ENCODE peak calls at places on chromosomes 11 and 22, in six cellular contexts. O is psoas muscle; H is fibroblast of the aortic adventitia; S is HCT116; F is CD8-positive, alpha-beta T cell; V is cardiac muscle cell. K is an unnamed sample.
A peak's percentile ranks its signal among the peaks of the same experiment; 100 is the strongest.

GRCh38 chr11:112087212-112087611 is 539 bp downstream of the SDHD start:
- DNase-seq in S (no peak), F (no peak), O (no peak), H (no peak), V (no peak), K (no peak)

GRCh38 chr11:79400717-79401330 is 40.0 kb downstream of the TENM4 start:
- DNase-seq in H (peak; percentile 39), F (no peak), S (no peak), V (peak; percentile 60), O (no peak), K (no peak)

GRCh38 chr11:290621-291231 is 1.8 kb downstream of the PGGHG start:
- DNase-seq in O (peak; percentile 48), S (no peak), V (no peak), F (no peak), H (no peak), K (peak; percentile 2)

GRCh38 chr22:43988116-43988817 is 33.0 kb downstream of the SAMM50 start:
- DNase-seq in S (no peak), H (no peak), V (no peak), F (no peak), O (no peak), K (no peak)

GRCh38 chr22:46147471-46148267 is 2.7 kb upstream of the PPARA start:
- DNase-seq in V (no peak), F (no peak), O (peak; percentile 76), H (no peak), S (no peak), K (no peak)

GRCh38 chr11:1508491-1508891 is 21.9 kb upstream of the MOB2 start:
- DNase-seq in H (no peak), V (no peak), O (peak; percentile 29), S (no peak), F (no peak), K (no peak)

GRCh38 chr11:128919192-128919591 is 23.5 kb downstream of the TP53AIP1 start:
- DNase-seq in H (no peak), S (no peak), O (no peak), V (no peak), F (no peak), K (no peak)

GRCh38 chr11:118406599-118407166 is 5.3 kb downstream of the ATP5MG start:
- DNase-seq in S (no peak), V (no peak), O (no peak), F (no peak), H (no peak), K (no peak)

GRCh38 chr11:44634401-44635281 is 69.2 kb downstream of the CD82 start:
- DNase-seq in O (peak; percentile 78), H (peak; percentile 60), S (peak; percentile 10), F (no peak), V (peak; percentile 54), K (peak; percentile 69)

GRCh38 chr11:88324562-88325345 is 12.8 kb downstream of the CTSC start:
- DNase-seq in S (no peak), H (no peak), V (no peak), F (no peak), O (no peak), K (no peak)

GRCh38 chr22:26949193-26949592 is 291.8 kb downstream of the MIAT start:
- DNase-seq in V (peak; percentile 82), S (no peak), O (no peak), H (peak; percentile 32), F (no peak), K (peak; percentile 48)

GRCh38 chr22:40417881-40418280 is 47.5 kb downstream of the SGSM3 start:
- DNase-seq in V (no peak), O (no peak), S (no peak), F (no peak), H (no peak), K (no peak)

GRCh38 chr22:30204742-30205111 is 41.8 kb downstream of the LIF start:
- DNase-seq in S (no peak), V (no peak), H (peak; percentile 92), F (no peak), O (peak; percentile 70), K (no peak)

GRCh38 chr11:121012091-121012490 is 11.8 kb upstream of the TBCEL start:
- DNase-seq in O (no peak), S (no peak), H (no peak), F (no peak), V (no peak), K (no peak)

GRCh38 chr22:27133951-27134664 is 476.7 kb downstream of the MIAT start:
- DNase-seq in S (no peak), V (no peak), F (no peak), H (peak; percentile 91), O (peak; percentile 62), K (no peak)

GRCh38 chr11:120511804-120512726 is 517 bp downstream of the GRIK4 start:
- DNase-seq in H (no peak), S (no peak), O (peak; percentile 54), V (no peak), F (no peak), K (no peak)

GRCh38 chr11:62602141-62603071 is 741 bp upstream of the MTA2 start:
- DNase-seq in H (peak; percentile 57), O (peak; percentile 85), F (no peak), V (peak; percentile 72), S (no peak), K (peak; percentile 47)

GRCh38 chr22:29780781-29781676 is 13.9 kb downstream of the UQCR10 start:
- DNase-seq in O (no peak), H (peak; percentile 81), S (no peak), V (no peak), F (no peak), K (no peak)

GRCh38 chr11:101759771-101760450 is 154.9 kb upstream of the CEP126 start:
- DNase-seq in H (no peak), S (peak; percentile 40), O (no peak), V (peak; percentile 2), F (no peak), K (no peak)

GRCh38 chr22:29912605-29913398 is 29.8 kb downstream of the MTMR3 start:
- DNase-seq in F (no peak), H (peak; percentile 96), S (no peak), O (no peak), V (no peak), K (no peak)

GRCh38 chr22:17486313-17486712 is 77.0 kb upstream of the SLC25A18 start:
- DNase-seq in V (no peak), S (no peak), O (peak; percentile 64), F (no peak), H (no peak), K (no peak)

GRCh38 chr11:126547161-126547560 is 191.7 kb downstream of the ST3GAL4 start:
- DNase-seq in F (no peak), S (no peak), O (no peak), H (peak; percentile 7), V (no peak), K (no peak)

DNA sequence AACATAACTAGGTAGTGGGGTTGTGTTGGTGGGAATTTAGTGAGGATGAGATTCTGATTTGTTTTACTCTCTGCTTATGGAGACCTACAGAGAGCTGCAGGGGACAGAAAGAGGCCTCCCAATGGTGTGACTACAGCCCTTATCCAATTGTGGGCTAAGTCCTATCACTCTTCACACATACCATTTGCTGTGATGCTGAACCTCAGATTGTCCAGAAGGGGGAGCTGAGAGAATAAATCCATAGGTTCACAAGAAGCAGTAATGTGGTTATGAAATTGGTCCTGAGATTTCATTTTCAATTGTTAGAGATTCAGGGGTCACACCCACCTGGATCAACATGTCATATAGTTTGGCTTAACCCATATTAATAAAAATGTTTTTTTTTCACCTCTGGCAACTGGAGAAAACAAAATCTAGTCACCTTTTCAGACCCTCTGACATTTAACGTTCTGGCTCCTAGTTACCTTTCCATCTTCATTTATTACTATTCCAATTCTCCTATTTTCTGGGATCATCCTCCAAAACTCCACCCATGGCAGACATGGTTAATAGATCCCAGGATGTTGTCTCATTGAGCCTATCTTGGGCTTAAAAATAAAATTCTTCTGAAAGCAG is 53.3 kb upstream of the PTPN5 start:
- DNase-seq in S (peak; percentile 36), V (peak; percentile 57), O (no peak), H (peak; percentile 33), F (no peak), K (no peak)
- TF ChIP-seq CTCF in S (peak; percentile 25), V (peak; percentile 81), O (no peak), H (peak; percentile 72), F (peak; percentile 47), K (peak; percentile 54)

GRCh38 chr22:42330953-42331525 is 60.6 kb upstream of the TCF20 start:
- DNase-seq in V (no peak), H (no peak), F (no peak), S (no peak), O (no peak), K (no peak)
- TF ChIP-seq CTCF in V (no peak), H (no peak), F (no peak), S (no peak), O (no peak), K (no peak)

GRCh38 chr22:22110548-22111266 is 128.1 kb upstream of the TOP3B start:
- DNase-seq in H (peak; percentile 70), V (peak; percentile 63), S (peak; percentile 46), O (no peak), F (no peak), K (no peak)
- TF ChIP-seq CTCF in H (peak; percentile 77), V (peak; percentile 65), S (peak; percentile 24), O (peak; percentile 25), F (peak; percentile 15), K (peak; percentile 27)

GRCh38 chr11:119480375-119481020 is 57.5 kb upstream of the THY1 start:
- DNase-seq in V (no peak), H (no peak), O (peak; percentile 26), S (no peak), F (no peak), K (peak; percentile 35)

GRCh38 chr11:119481667-119482400 is 58.9 kb upstream of the THY1 start:
- DNase-seq in S (no peak), V (no peak), F (no peak), O (peak; percentile 64), H (no peak), K (peak; percentile 15)

GRCh38 chr11:119478711-119479285 is 55.8 kb upstream of the THY1 start:
- DNase-seq in S (no peak), V (no peak), F (no peak), O (no peak), H (no peak), K (no peak)

GRCh38 chr11:119481021-119481666 is 58.2 kb upstream of the THY1 start:
- DNase-seq in S (no peak), F (peak; percentile 34), O (peak; percentile 88), V (peak; percentile 76), H (peak; percentile 100), K (peak; percentile 97)

GRCh38 chr11:119479685-119480275 is 56.8 kb upstream of the THY1 start:
- DNase-seq in H (peak; percentile 42), O (peak; percentile 12), S (no peak), V (peak; percentile 29), F (no peak), K (peak; percentile 39)
- TF ChIP-seq CTCF in H (peak; percentile 63), O (no peak), S (peak; percentile 45), V (peak; percentile 74), F (no peak), K (peak; percentile 57)